ENCODE peak calls at places on chromosomes 5 and 9, in eight cellular contexts. E is GM23248, O is RPMI7951, P is memory B cell, U is A172, V is EL, R is activated T-cell treated with anti-CD3 and anti-CD28 coated beads for 48 hours, M is HCEC 1CT. T is an unnamed sample.
A peak's percentile ranks its signal among the peaks of the same experiment; 100 is the strongest.

GRCh38 chr5:170306381-170306790 is 8.8 kb upstream of the LCP2 start:
- DNase-seq in E (peak; percentile 91), O (peak; percentile 54), P (no peak), U (peak; percentile 48), V (peak; percentile 24), R (no peak), M (no peak), T (peak; percentile 51)

GRCh38 chr5:143341807-143342570 is 61.5 kb downstream of the NR3C1 start:
- DNase-seq in E (peak; percentile 81), O (peak; percentile 62), P (no peak), U (peak; percentile 66), V (peak; percentile 60), R (no peak), M (peak; percentile 81), T (peak; percentile 51)

GRCh38 chr9:110579763-110580255 is 268 bp upstream of the SVEP1 start:
- DNase-seq in E (peak; percentile 82), O (peak; percentile 93), P (no peak), U (no peak), V (peak; percentile 80), R (no peak), M (peak; percentile 83), T (no peak)

GRCh38 chr5:169350759-169351240 is 49.9 kb upstream of the SLIT3 start:
- DNase-seq in E (peak; percentile 100), O (peak; percentile 100), P (no peak), U (peak; percentile 100), V (peak; percentile 100), R (no peak), M (peak; percentile 96), T (peak; percentile 99)

GRCh38 chr9:99818439-99818992 is 3.2 kb upstream of the NR4A3 start:
- DNase-seq in E (peak; percentile 17), O (peak; percentile 6), P (no peak), U (no peak), V (no peak), R (no peak), M (no peak), T (peak; percentile 3)

GRCh38 chr9:72633966-72634365 is 112.6 kb downstream of the TMC1 start:
- DNase-seq in E (peak; percentile 91), O (peak; percentile 73), P (no peak), U (peak; percentile 26), V (peak; percentile 65), R (peak; percentile 10), M (peak; percentile 33), T (peak; percentile 20)

GRCh38 chr5:37090781-37091180 is 158.4 kb downstream of the CPLANE1 start:
- DNase-seq in E (no peak), O (no peak), P (no peak), U (no peak), V (no peak), R (no peak), M (no peak), T (no peak)

GRCh38 chr9:103803245-103803644 is 290.9 kb upstream of the SMC2 start:
- DNase-seq in E (no peak), O (no peak), P (no peak), U (no peak), V (no peak), R (no peak), M (no peak), T (no peak)

GRCh38 chr9:98468567-98469239 is 213.3 kb upstream of the TBC1D2 start:
- DNase-seq in E (no peak), O (no peak), P (no peak), U (no peak), V (no peak), R (no peak), M (no peak), T (no peak)

GRCh38 chr9:113614843-113615648 is 151.5 kb downstream of the RGS3 start:
- DNase-seq in E (peak; percentile 80), O (peak; percentile 86), P (peak; percentile 13), U (no peak), V (peak; percentile 45), R (no peak), M (no peak), T (no peak)

GRCh38 chr5:176895829-176896228 is 3.3 kb downstream of the HK3 start:
- DNase-seq in E (no peak), O (no peak), P (no peak), U (no peak), V (no peak), R (no peak), M (no peak), T (no peak)

GRCh38 chr5:39109616-39110015 is 35.4 kb upstream of the RICTOR start:
- DNase-seq in E (no peak), O (no peak), P (no peak), U (no peak), V (no peak), R (no peak), M (no peak), T (no peak)

GRCh38 chr9:17761984-17762676 is 183.3 kb downstream of the SH3GL2 start:
- DNase-seq in E (no peak), O (no peak), P (no peak), U (no peak), V (no peak), R (no peak), M (no peak), T (no peak)

GRCh38 chr5:6446042-6446441 is 2.6 kb upstream of the UBE2QL1 start:
- DNase-seq in E (no peak), O (no peak), P (no peak), U (no peak), V (no peak), R (no peak), M (no peak), T (no peak)

GRCh38 chr5:33832414-33832813 is 59.4 kb downstream of the ADAMTS12 start:
- DNase-seq in E (no peak), O (no peak), P (no peak), U (no peak), V (no peak), R (no peak), M (no peak), T (no peak)

GRCh38 chr5:159230657-159231056 is 21.3 kb upstream of the RNF145 start:
- DNase-seq in E (no peak), O (no peak), P (no peak), U (no peak), V (no peak), R (no peak), M (no peak), T (no peak)

GRCh38 chr9:72217306-72217842 is 68.1 kb downstream of the GDA start:
- DNase-seq in E (no peak), O (no peak), P (no peak), U (no peak), V (no peak), R (no peak), M (no peak), T (no peak)

GRCh38 chr5:143650296-143650695 is 161.7 kb upstream of the HMHB1 start:
- DNase-seq in E (peak; percentile 54), O (no peak), P (no peak), U (no peak), V (no peak), R (no peak), M (no peak), T (no peak)